ENCODE peak calls at places on chromosomes 3 and 15, in six cellular contexts. U is GM23248, G is IMR-90, Q is neural progenitor cell, P is neuronal stem cell, E is PC-3. J is an unnamed sample. For H3K27me3 and H3K4me1, the result is how much of the 10 kb centered on the place peaks cover.

GRCh38 chr3:194986208-194987043 is 284.5 kb downstream of the XXYLT1 start:
- DNase-seq in U (no peak), G (no peak), Q (no peak), P (no peak), E (peak), J (no peak)

GRCh38 chr3:185473290-185473815 is 25.5 kb downstream of the TMEM41A start:
- DNase-seq in U (no peak), G (peak), Q (no peak), P (no peak), E (no peak), J (peak)

GRCh38 chr15:49415638-49416037 is 7.4 kb upstream of the FGF7 start:
- DNase-seq in U (peak), G (peak), Q (no peak), P (no peak), E (peak), J (peak)

GRCh38 chr3:99503350-99503749 is 135.0 kb upstream of the COL8A1 start:
- DNase-seq in U (peak), G (peak), Q (no peak), P (no peak), E (no peak), J (no peak)

GRCh38 chr3:165895919-165896318 is 58.7 kb upstream of the BCHE start:
- DNase-seq in U (no peak), G (no peak), Q (peak), P (peak), E (peak), J (no peak)

GRCh38 chr3:59927061-59927460 is 877.2 kb upstream of the CFAP20DC start:
- DNase-seq in U (no peak), G (no peak), Q (no peak), P (no peak), E (no peak), J (no peak)

GRCh38 chr3:177603137-177603603 is 405.9 kb upstream of the TBL1XR1 start:
- DNase-seq in U (no peak), G (no peak), Q (no peak), P (no peak), E (no peak), J (no peak)

GRCh38 chr15:57611119-57611518 is 19.4 kb downstream of the MYZAP start:
- DNase-seq in U (no peak), G (no peak), Q (no peak), P (no peak), E (no peak), J (no peak)

GRCh38 chr3:109731639-109732473 is 394.5 kb upstream of the DPPA4 start:
- DNase-seq in U (peak), G (peak), Q (peak), P (peak), E (peak), J (peak)

GRCh38 chr3:11662392-11662990 is 18.8 kb upstream of the VGLL4 start:
- DNase-seq in U (peak), G (no peak), Q (no peak), P (no peak), E (peak), J (no peak)

GRCh38 chr15:69666441-69666882 is 213.8 kb downstream of the RPLP1 start:
- DNase-seq in U (peak), G (peak), Q (no peak), P (no peak), E (no peak), J (peak)

GRCh38 chr3:160169139-160169830 is 55.9 kb upstream of the C3orf80 start:
- DNase-seq in U (peak), G (peak), Q (no peak), P (no peak), E (peak), J (peak)

GRCh38 chr15:58038426-58039106 is 26.9 kb downstream of the ALDH1A2 start:
- DNase-seq in U (peak), G (no peak), Q (no peak), P (no peak), E (peak), J (peak)

GRCh38 chr3:99747915-99748314 is 69.7 kb upstream of the CMSS1 start:
- DNase-seq in U (peak), G (peak), Q (peak), P (peak), E (peak), J (peak)

GRCh38 chr15:32718082-32718821 is 448 bp downstream of the GREM1 start:
- DNase-seq in U (peak), G (no peak), Q (peak), P (peak), E (no peak), J (peak)

GRCh38 chr3:125679258-125679657 is 84.0 kb upstream of the OSBPL11 start:
- DNase-seq in U (no peak), G (no peak), Q (no peak), P (no peak), E (no peak), J (no peak)

GRCh38 chr3:28575100-28575747 is 226.6 kb upstream of the AZI2 start:
- DNase-seq in U (peak), G (no peak), Q (peak), P (peak), E (no peak), J (peak)

GRCh38 chr3:28577941-28578340 is 229.3 kb upstream of the AZI2 start:
- DNase-seq in U (no peak), G (no peak), Q (no peak), P (no peak), E (no peak), J (no peak)

GRCh38 chr3:28575748-28576589 is 227.3 kb upstream of the AZI2 start:
- DNase-seq in U (peak), G (no peak), Q (peak), P (peak), E (no peak), J (peak)

GRCh38 chr3:28574036-28574435 is 225.4 kb upstream of the AZI2 start:
- DNase-seq in U (no peak), G (no peak), Q (no peak), P (no peak), E (no peak), J (no peak)

DNA sequence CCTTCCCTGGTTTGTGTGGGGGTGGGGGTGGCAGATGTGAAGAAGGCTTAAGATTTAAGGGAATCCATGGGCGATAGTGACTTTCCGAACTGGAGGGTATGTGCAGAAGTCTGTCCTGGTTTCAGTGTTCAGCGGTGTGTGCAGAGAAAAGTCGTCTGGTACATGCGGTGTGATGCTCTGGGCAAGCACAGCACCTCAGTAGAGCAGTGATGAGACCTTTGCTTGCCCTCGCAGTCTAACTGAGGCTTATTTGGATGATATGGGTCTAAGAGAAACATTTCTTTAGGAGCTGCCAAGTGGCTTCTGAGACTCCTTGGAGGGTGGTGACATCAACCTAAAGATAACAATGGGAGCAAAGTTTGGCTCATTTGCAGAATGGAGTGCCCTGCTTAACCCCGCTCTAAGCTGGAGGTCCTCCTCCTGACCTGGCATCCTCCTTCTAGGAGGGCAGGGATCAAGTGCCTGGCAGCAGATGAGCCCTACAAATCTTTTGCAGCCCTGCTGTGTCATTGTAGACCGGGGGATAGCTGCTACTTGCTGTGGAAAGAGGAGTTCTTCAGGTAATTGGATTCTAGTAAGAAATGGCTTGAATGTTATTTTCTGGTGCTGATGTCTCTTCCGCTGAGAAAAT is 228.1 kb upstream of the AZI2 start:
- DNase-seq in U (peak), G (no peak), Q (peak), P (peak), E (no peak), J (no peak)
- H3K27me3 ChIP-seq in U (half or more), G (under half), Q (half or more), P (under half), E (half or more), J (under half)

GRCh38 chr3:152300029-152300764 is 31.5 kb downstream of the MBNL1 start:
- DNase-seq in U (peak), G (no peak), Q (no peak), P (no peak), E (no peak), J (no peak)

GRCh38 chr3:152302521-152303021 is 33.8 kb downstream of the MBNL1 start:
- DNase-seq in U (peak), G (peak), Q (no peak), P (no peak), E (peak), J (peak)

GRCh38 chr3:152304160-152304559 is 35.4 kb downstream of the MBNL1 start:
- DNase-seq in U (no peak), G (no peak), Q (no peak), P (no peak), E (no peak), J (no peak)

GRCh38 chr3:152299243-152299976 is 30.7 kb downstream of the MBNL1 start:
- DNase-seq in U (peak), G (no peak), Q (no peak), P (no peak), E (no peak), J (no peak)

GRCh38 chr3:152301745-152302181 is 33.0 kb downstream of the MBNL1 start:
- DNase-seq in U (peak), G (no peak), Q (no peak), P (no peak), E (no peak), J (peak)
- H3K4me1 ChIP-seq in U (half or more), G (under half), Q (under half), P (under half), E (half or more), J (half or more)

GRCh38 chr3:64009528-64009927 is 13.8 kb downstream of the PSMD6 start:
- DNase-seq in U (no peak), G (no peak), Q (no peak), P (no peak), E (no peak), J (no peak)

GRCh38 chr3:64008952-64009351 is 14.3 kb downstream of the PSMD6 start:
- DNase-seq in U (no peak), G (peak), Q (no peak), P (no peak), E (no peak), J (no peak)

GRCh38 chr3:64008487-64008886 is 14.8 kb downstream of the PSMD6 start:
- DNase-seq in U (no peak), G (no peak), Q (no peak), P (no peak), E (no peak), J (no peak)

GRCh38 chr3:64010199-64010598 is 13.1 kb downstream of the PSMD6 start:
- DNase-seq in U (no peak), G (no peak), Q (no peak), P (no peak), E (no peak), J (no peak)

GRCh38 chr3:64011685-64012084 is 11.6 kb downstream of the PSMD6 start:
- DNase-seq in U (peak), G (peak), Q (no peak), P (no peak), E (peak), J (peak)
- H3K9ac ChIP-seq in U (peak), G (no peak), Q (no peak), P (no peak), E (no peak), J (peak)

GRCh38 chr15:40927497-40928346 is 1.4 kb upstream of the DLL4 start:
- DNase-seq in U (peak), G (no peak), Q (no peak), P (no peak), E (no peak), J (peak)
- H3K27me3 ChIP-seq in U (under half), G (under half), Q (half or more), P (half or more), E (under half), J (half or more)

GRCh38 chr3:183161552-183162345 is 785 bp downstream of the LAMP3 start:
- DNase-seq in U (no peak), G (no peak), Q (peak), P (no peak), E (no peak), J (peak)
- H3K4me1 ChIP-seq in U (under half), G (under half), Q (under half), P (under half), E (under half), J (under half)

GRCh38 chr15:67143646-67144045 is 78.2 kb downstream of the SMAD3 start:
- DNase-seq in U (no peak), G (no peak), Q (no peak), P (no peak), E (peak), J (no peak)
- H3K9ac ChIP-seq in U (peak), G (no peak), Q (no peak), P (no peak), E (peak), J (no peak)

GRCh38 chr3:69755795-69756194 is 16.5 kb downstream of the MITF start:
- DNase-seq in U (no peak), G (no peak), Q (no peak), P (no peak), E (no peak), J (no peak)
- H3K27me3 ChIP-seq in U (under half), G (under half), Q (under half), P (under half), E (under half), J (under half)